ENCODE peak calls at places on chromosomes 6 and 20, in eight cellular contexts. Y is coronary artery, C is fibroblast of pulmonary artery, I is lower leg skin, W is AG09309, H is mucosa of descending colon, O is foreskin fibroblast, E is sigmoid colon. K is an unnamed sample.

GRCh38 chr6:155400022-155400965 is 55.3 kb downstream of the NOX3 start:
- DNase-seq in Y (no peak), H (no peak), I (no peak), C (no peak), O (no peak), W (no peak), E (no peak), K (no peak)

GRCh38 chr6:36368921-36369880 is 18.3 kb downstream of the ETV7 start:
- DNase-seq in I (no peak), E (no peak), W (peak; percentile 94), C (peak; percentile 80), O (peak; percentile 63), H (no peak), Y (no peak), K (no peak)

GRCh38 chr20:59385461-59385860 is 85.0 kb downstream of the EDN3 start:
- DNase-seq in E (no peak), I (no peak), Y (no peak), C (no peak), O (no peak), H (no peak), W (no peak), K (no peak)

GRCh38 chr20:11098888-11099287 is 425.1 kb upstream of the JAG1 start:
- DNase-seq in W (no peak), Y (no peak), H (peak; percentile 44), O (no peak), C (no peak), I (no peak), E (no peak), K (no peak)

GRCh38 chr6:422423-423061 is 31.0 kb downstream of the IRF4 start:
- DNase-seq in Y (no peak), C (peak; percentile 63), O (peak; percentile 90), E (no peak), I (no peak), W (peak; percentile 57), H (no peak), K (peak; percentile 46)

GRCh38 chr20:31570735-31571617 is 34.1 kb upstream of the ID1 start:
- DNase-seq in C (no peak), O (peak; percentile 89), Y (no peak), W (no peak), H (peak; percentile 29), I (no peak), E (peak; percentile 76), K (no peak)

GRCh38 chr20:38304845-38305447 is 990 bp downstream of the BPI start:
- DNase-seq in H (peak; percentile 26), E (no peak), W (no peak), O (peak; percentile 23), Y (no peak), C (peak; percentile 58), I (no peak), K (no peak)

GRCh38 chr6:36197739-36198221 is 1.2 kb downstream of the BRPF3 start:
- DNase-seq in W (no peak), C (no peak), I (peak; percentile 88), H (no peak), E (no peak), Y (no peak), O (no peak), K (no peak)

GRCh38 chr6:69456086-69456485 is 340.7 kb downstream of the LMBRD1 start:
- DNase-seq in Y (no peak), E (no peak), I (no peak), O (no peak), H (no peak), C (no peak), W (no peak), K (no peak)

GRCh38 chr20:50594591-50595432 is 84.6 kb downstream of the PTPN1 start:
- DNase-seq in O (no peak), W (no peak), H (no peak), E (no peak), I (no peak), C (no peak), Y (no peak), K (no peak)

GRCh38 chr20:52103469-52103910 is 88.1 kb downstream of the ZFP64 start:
- DNase-seq in E (no peak), O (peak; percentile 20), H (no peak), W (no peak), Y (no peak), C (peak; percentile 23), I (no peak), K (no peak)

GRCh38 chr6:79427721-79428120 is 109.5 kb downstream of the LCA5 start:
- DNase-seq in I (no peak), O (no peak), E (no peak), H (no peak), W (no peak), Y (no peak), C (no peak), K (no peak)
- H3K4me3 ChIP-seq in I (no peak overlapping the region), O (no peak overlapping the region), E (no peak overlapping the region), H (no peak overlapping the region), W (no peak overlapping the region), Y (no peak overlapping the region), C (no peak overlapping the region), K (no peak overlapping the region)

GRCh38 chr6:106377061-106377540 is 16.6 kb downstream of the CRYBG1 start:
- DNase-seq in I (no peak), C (peak; percentile 35), O (no peak), E (no peak), H (no peak), Y (no peak), W (no peak), K (no peak)
- H3K4me3 ChIP-seq in I (no peak overlapping the region), C (no peak overlapping the region), O (no peak overlapping the region), E (no peak overlapping the region), H (no peak overlapping the region), Y (no peak overlapping the region), W (no peak overlapping the region), K (no peak overlapping the region)

DNA sequence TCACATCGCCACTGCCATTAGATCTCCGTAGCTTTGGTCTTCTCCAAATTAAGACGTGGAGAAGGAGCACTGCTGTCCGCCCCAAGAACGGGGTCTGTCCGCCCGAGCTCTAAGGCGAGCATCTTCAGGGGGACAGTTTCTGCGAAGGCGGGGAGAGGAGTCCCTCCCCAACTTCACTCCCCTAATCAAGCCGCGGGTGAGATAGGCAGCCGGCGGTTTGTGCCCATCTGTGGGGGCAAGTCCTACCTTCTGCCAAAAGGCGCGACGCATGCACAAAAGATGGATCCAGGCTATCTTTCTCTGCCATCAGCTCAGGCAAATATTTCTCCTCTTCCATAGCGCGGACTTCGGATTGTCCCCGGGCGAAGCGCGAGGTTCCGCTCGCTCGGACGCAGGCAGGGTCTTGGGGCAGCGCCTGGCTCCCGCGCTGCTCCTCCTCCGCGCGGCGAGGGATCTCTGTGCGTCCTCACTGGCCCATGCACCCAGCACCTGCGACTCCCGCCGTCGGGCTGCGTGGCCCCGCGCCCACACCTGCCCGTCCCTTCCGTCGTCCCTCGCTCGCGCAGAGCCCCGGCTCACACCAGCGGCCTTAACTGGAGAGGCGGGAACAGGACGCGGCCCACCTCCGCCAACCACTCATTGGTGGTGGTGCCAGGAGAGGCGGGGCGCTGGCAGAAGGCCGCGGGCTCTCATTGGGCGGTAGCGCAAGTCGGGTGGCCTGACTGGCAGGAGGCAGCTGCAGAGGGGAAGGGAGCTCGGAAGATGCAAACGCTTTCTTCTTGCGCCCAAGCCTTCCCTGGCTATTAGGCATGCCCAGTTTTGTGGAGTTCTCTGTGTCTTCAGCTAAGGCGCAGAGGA is at the start of gene KHDRBS2:
- DNase-seq in W (no peak), H (peak; percentile 94), C (peak; percentile 0), Y (peak; percentile 77), I (peak; percentile 89), E (peak; percentile 80), O (no peak), K (no peak)
- H3K4me3 ChIP-seq in W (no peak within 1 kb of the TSS), H (no peak within 1 kb of the TSS), C (no peak within 1 kb of the TSS), Y (peak within 1 kb of the TSS; percentile 63), I (peak within 1 kb of the TSS; percentile 5), E (peak within 1 kb of the TSS; percentile 29), O (no peak within 1 kb of the TSS), K (no peak within 1 kb of the TSS)

GRCh38 chr6:10412948-10413849 is 1.7 kb downstream of the TFAP2A start:
- DNase-seq in I (peak; percentile 93), W (no peak), O (peak; percentile 32), Y (no peak), E (no peak), C (no peak), H (no peak), K (no peak)
- H3K4me3 ChIP-seq in I (peak overlapping the region; percentile 51), W (peak overlapping the region; percentile 66), O (peak overlapping the region; percentile 68), Y (peak overlapping the region; percentile 74), E (peak overlapping the region; percentile 65), C (peak overlapping the region; percentile 72), H (no peak overlapping the region), K (peak overlapping the region; percentile 83)

GRCh38 chr6:7916959-7917358 is 6.4 kb upstream of the TXNDC5 start:
- DNase-seq in E (no peak), Y (no peak), I (no peak), C (no peak), O (no peak), W (no peak), H (no peak), K (no peak)
- H3K4me3 ChIP-seq in E (no peak overlapping the region), Y (no peak overlapping the region), I (no peak overlapping the region), C (no peak overlapping the region), O (no peak overlapping the region), W (no peak overlapping the region), H (no peak overlapping the region), K (no peak overlapping the region)

DNA sequence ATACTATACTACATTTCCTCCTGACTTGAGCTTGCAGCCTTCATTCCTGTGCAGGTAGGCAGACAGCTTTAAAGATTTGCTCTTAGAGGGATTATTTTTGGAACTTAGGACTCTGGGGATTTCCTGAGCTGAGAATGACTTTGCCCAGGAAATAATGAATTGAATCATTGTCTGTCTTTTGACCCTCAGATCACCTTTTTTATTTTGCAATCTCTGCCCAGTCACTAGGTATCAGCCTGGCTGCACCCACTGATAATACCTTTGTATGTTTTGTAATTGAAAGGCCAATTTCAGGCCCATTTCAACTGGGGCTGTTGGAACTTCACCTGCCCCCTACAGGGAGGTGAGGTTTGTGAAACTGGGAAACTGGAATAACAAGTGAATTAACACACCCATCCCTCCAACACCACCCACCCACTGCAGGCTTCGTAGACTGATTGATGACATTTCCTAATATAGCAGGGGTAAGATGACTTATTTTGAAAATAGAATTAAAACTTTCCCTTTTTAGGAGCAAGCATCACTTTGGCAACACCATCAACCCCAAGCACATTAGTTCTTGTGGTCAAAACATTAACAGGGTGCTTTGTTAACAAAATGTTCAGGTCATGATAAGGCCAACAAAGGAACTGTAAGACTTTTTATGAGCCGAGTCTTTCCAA is 157.1 kb upstream of the CENPW start:
- DNase-seq in H (no peak), O (peak; percentile 12), C (peak; percentile 26), I (no peak), Y (no peak), E (no peak), W (no peak), K (no peak)
- H3K4me3 ChIP-seq in H (no peak overlapping the region), O (no peak overlapping the region), C (no peak overlapping the region), I (no peak overlapping the region), Y (no peak overlapping the region), E (no peak overlapping the region), W (no peak overlapping the region), K (no peak overlapping the region)

K was measured in HFF-Myc.